ENCODE peak calls at places on chromosome 18, in nine cellular contexts. One of them, this sample, is unnamed.
A peak's percentile ranks its signal among the peaks of the same experiment; 100 is the strongest.

GRCh38 chr18:37578886-37579513 is 13.4 kb upstream of the CELF4 start:
- DNase-seq in stimulated activated CD4-positive, alpha-beta T cell treated with anti-CD3 and anti-CD28 coated beads, TNF-alpha, amount 100 ng/mL, for 24 hours: no peak
- DNase-seq in H54: no peak
- DNase-seq in GM20000: no peak
- DNase-seq in stimulated activated CD8-positive, alpha-beta memory T cell treated with anti-CD3 and anti-CD28 coated beads, Interleukin-4, amount 100 ng/mL, for 1 hour: no peak
- DNase-seq in breast epithelium: no peak
- DNase-seq in HTR-8/SVneo: no peak
- DNase-seq in T-helper 9 cell: no peak
- DNase-seq in HT1080: peak; percentile 74
- DNase-seq in this sample: no peak

GRCh38 chr18:57630759-57631660 is 9.4 kb upstream of the NARS1 start:
- DNase-seq in HTR-8/SVneo: no peak
- DNase-seq in H54: no peak
- DNase-seq in HT1080: no peak
- DNase-seq in stimulated activated CD4-positive, alpha-beta T cell treated with anti-CD3 and anti-CD28 coated beads, TNF-alpha, amount 100 ng/mL, for 24 hours: no peak
- DNase-seq in GM20000: peak; percentile 71
- DNase-seq in breast epithelium: no peak
- DNase-seq in T-helper 9 cell: no peak
- DNase-seq in stimulated activated CD8-positive, alpha-beta memory T cell treated with anti-CD3 and anti-CD28 coated beads, Interleukin-4, amount 100 ng/mL, for 1 hour: no peak
- DNase-seq in this sample: no peak

GRCh38 chr18:57744211-57744694 is 58.9 kb downstream of the ATP8B1 start:
- DNase-seq in H54: no peak
- DNase-seq in GM20000: no peak
- DNase-seq in stimulated activated CD8-positive, alpha-beta memory T cell treated with anti-CD3 and anti-CD28 coated beads, Interleukin-4, amount 100 ng/mL, for 1 hour: no peak
- DNase-seq in HTR-8/SVneo: no peak
- DNase-seq in T-helper 9 cell: no peak
- DNase-seq in stimulated activated CD4-positive, alpha-beta T cell treated with anti-CD3 and anti-CD28 coated beads, TNF-alpha, amount 100 ng/mL, for 24 hours: no peak
- DNase-seq in HT1080: no peak
- DNase-seq in breast epithelium: no peak
- DNase-seq in this sample: no peak

GRCh38 chr18:79672490-79673276 is 6.9 kb upstream of the CTDP1 start:
- DNase-seq in GM20000: no peak
- DNase-seq in stimulated activated CD8-positive, alpha-beta memory T cell treated with anti-CD3 and anti-CD28 coated beads, Interleukin-4, amount 100 ng/mL, for 1 hour: no peak
- DNase-seq in H54: no peak
- DNase-seq in breast epithelium: no peak
- DNase-seq in T-helper 9 cell: no peak
- DNase-seq in HT1080: no peak
- DNase-seq in stimulated activated CD4-positive, alpha-beta T cell treated with anti-CD3 and anti-CD28 coated beads, TNF-alpha, amount 100 ng/mL, for 24 hours: no peak
- DNase-seq in HTR-8/SVneo: no peak
- DNase-seq in this sample: no peak

GRCh38 chr18:13616525-13617035 is 109.8 kb downstream of the FAM210A start:
- DNase-seq in breast epithelium: no peak
- DNase-seq in stimulated activated CD4-positive, alpha-beta T cell treated with anti-CD3 and anti-CD28 coated beads, TNF-alpha, amount 100 ng/mL, for 24 hours: no peak
- DNase-seq in T-helper 9 cell: no peak
- DNase-seq in HT1080: no peak
- DNase-seq in H54: no peak
- DNase-seq in stimulated activated CD8-positive, alpha-beta memory T cell treated with anti-CD3 and anti-CD28 coated beads, Interleukin-4, amount 100 ng/mL, for 1 hour: no peak
- DNase-seq in HTR-8/SVneo: no peak
- DNase-seq in GM20000: no peak
- DNase-seq in this sample: no peak

GRCh38 chr18:12960846-12961397 is 13.1 kb downstream of the SEH1L start:
- DNase-seq in breast epithelium: no peak
- DNase-seq in H54: no peak
- DNase-seq in GM20000: no peak
- DNase-seq in HTR-8/SVneo: no peak
- DNase-seq in HT1080: no peak
- DNase-seq in stimulated activated CD4-positive, alpha-beta T cell treated with anti-CD3 and anti-CD28 coated beads, TNF-alpha, amount 100 ng/mL, for 24 hours: no peak
- DNase-seq in stimulated activated CD8-positive, alpha-beta memory T cell treated with anti-CD3 and anti-CD28 coated beads, Interleukin-4, amount 100 ng/mL, for 1 hour: no peak
- DNase-seq in T-helper 9 cell: no peak
- DNase-seq in this sample: no peak

GRCh38 chr18:61006687-61007224 is 326.5 kb upstream of the CDH20 start:
- DNase-seq in GM20000: no peak
- DNase-seq in stimulated activated CD8-positive, alpha-beta memory T cell treated with anti-CD3 and anti-CD28 coated beads, Interleukin-4, amount 100 ng/mL, for 1 hour: no peak
- DNase-seq in breast epithelium: no peak
- DNase-seq in H54: no peak
- DNase-seq in T-helper 9 cell: no peak
- DNase-seq in HTR-8/SVneo: no peak
- DNase-seq in HT1080: no peak
- DNase-seq in stimulated activated CD4-positive, alpha-beta T cell treated with anti-CD3 and anti-CD28 coated beads, TNF-alpha, amount 100 ng/mL, for 24 hours: no peak
- DNase-seq in this sample: no peak

GRCh38 chr18:58887613-58887963 is 22.9 kb downstream of the ZNF532 start:
- DNase-seq in GM20000: peak; percentile 38
- DNase-seq in breast epithelium: peak; percentile 50
- DNase-seq in HT1080: peak; percentile 99
- DNase-seq in stimulated activated CD4-positive, alpha-beta T cell treated with anti-CD3 and anti-CD28 coated beads, TNF-alpha, amount 100 ng/mL, for 24 hours: no peak
- DNase-seq in H54: no peak
- DNase-seq in T-helper 9 cell: no peak
- DNase-seq in stimulated activated CD8-positive, alpha-beta memory T cell treated with anti-CD3 and anti-CD28 coated beads, Interleukin-4, amount 100 ng/mL, for 1 hour: no peak
- DNase-seq in HTR-8/SVneo: peak; percentile 75
- DNase-seq in this sample: no peak

GRCh38 chr18:12990128-12990485 is 1.1 kb upstream of the CEP192 start:
- DNase-seq in T-helper 9 cell: no peak
- DNase-seq in H54: no peak
- DNase-seq in stimulated activated CD8-positive, alpha-beta memory T cell treated with anti-CD3 and anti-CD28 coated beads, Interleukin-4, amount 100 ng/mL, for 1 hour: no peak
- DNase-seq in HTR-8/SVneo: no peak
- DNase-seq in stimulated activated CD4-positive, alpha-beta T cell treated with anti-CD3 and anti-CD28 coated beads, TNF-alpha, amount 100 ng/mL, for 24 hours: peak; percentile 47
- DNase-seq in GM20000: no peak
- DNase-seq in breast epithelium: no peak
- DNase-seq in HT1080: no peak
- DNase-seq in this sample: no peak

GRCh38 chr18:28767781-28768211 is 590.9 kb upstream of the CDH2 start:
- DNase-seq in H54: no peak
- DNase-seq in stimulated activated CD4-positive, alpha-beta T cell treated with anti-CD3 and anti-CD28 coated beads, TNF-alpha, amount 100 ng/mL, for 24 hours: no peak
- DNase-seq in T-helper 9 cell: no peak
- DNase-seq in HTR-8/SVneo: no peak
- DNase-seq in HT1080: peak; percentile 69
- DNase-seq in breast epithelium: no peak
- DNase-seq in GM20000: no peak
- DNase-seq in stimulated activated CD8-positive, alpha-beta memory T cell treated with anti-CD3 and anti-CD28 coated beads, Interleukin-4, amount 100 ng/mL, for 1 hour: no peak
- DNase-seq in this sample: no peak

GRCh38 chr18:48806551-48807261 is 144.1 kb downstream of the SMAD7 start:
- DNase-seq in stimulated activated CD8-positive, alpha-beta memory T cell treated with anti-CD3 and anti-CD28 coated beads, Interleukin-4, amount 100 ng/mL, for 1 hour: no peak
- DNase-seq in T-helper 9 cell: peak; percentile 19
- DNase-seq in breast epithelium: no peak
- DNase-seq in stimulated activated CD4-positive, alpha-beta T cell treated with anti-CD3 and anti-CD28 coated beads, TNF-alpha, amount 100 ng/mL, for 24 hours: peak; percentile 5
- DNase-seq in H54: no peak
- DNase-seq in HT1080: peak; percentile 30
- DNase-seq in HTR-8/SVneo: no peak
- DNase-seq in GM20000: no peak
- DNase-seq in this sample: no peak